ENCODE peak calls at places on chromosomes 7 and 10, in five cellular contexts. S is body of pancreas, U is A549, X is tibial nerve, E is cardiac fibroblast. Y is an unnamed sample.

GRCh38 chr10:43249151-43249961 is 17.5 kb downstream of the RASGEF1A start:
- DNase-seq in S (peak), U (no peak), X (peak), E (no peak), Y (no peak)

GRCh38 chr7:6259257-6259656 is 13.2 kb downstream of the CYTH3 start:
- DNase-seq in S (no peak), U (no peak), X (no peak), E (no peak), Y (no peak)

GRCh38 chr10:113042961-113043360 is 92.9 kb downstream of the TCF7L2 start:
- DNase-seq in S (no peak), U (no peak), X (no peak), E (no peak), Y (no peak)

GRCh38 chr10:4511559-4511958 is 314.4 kb upstream of the AKR1E2 start:
- DNase-seq in S (no peak), U (no peak), X (no peak), E (no peak), Y (no peak)

GRCh38 chr10:102408728-102409603 is 9.6 kb downstream of the PSD start:
- DNase-seq in S (no peak), U (no peak), X (no peak), E (no peak), Y (peak)

GRCh38 chr7:94391716-94392390 is 2.8 kb upstream of the COL1A2 start:
- DNase-seq in S (no peak), U (no peak), X (no peak), E (peak), Y (no peak)

GRCh38 chr10:30828227-30828626 is 198.7 kb upstream of the LYZL2 start:
- DNase-seq in S (no peak), U (no peak), X (no peak), E (no peak), Y (no peak)

GRCh38 chr10:124151466-124152095 is 58.2 kb upstream of the CHST15 start:
- DNase-seq in S (no peak), U (no peak), X (no peak), E (no peak), Y (no peak)

GRCh38 chr10:21292763-21293517 is 232.5 kb downstream of the SKIDA1 start:
- DNase-seq in S (peak), U (peak), X (peak), E (peak), Y (no peak)

GRCh38 chr7:156609010-156609877 is 31.3 kb upstream of the RNF32 start:
- DNase-seq in S (peak), U (no peak), X (no peak), E (no peak), Y (no peak)

GRCh38 chr7:3037259-3037658 is 6.4 kb downstream of the CARD11 start:
- DNase-seq in S (no peak), U (no peak), X (no peak), E (no peak), Y (no peak)

GRCh38 chr7:964401-965231 is 10.1 kb upstream of the ADAP1 start:
- DNase-seq in S (peak), U (no peak), X (no peak), E (peak), Y (no peak)

GRCh38 chr10:69660296-69660695 is 30.2 kb downstream of the FAM241B start:
- DNase-seq in S (no peak), U (no peak), X (no peak), E (no peak), Y (no peak)

GRCh38 chr10:69661414-69662172 is 31.5 kb downstream of the FAM241B start:
- DNase-seq in S (no peak), U (no peak), X (no peak), E (no peak), Y (no peak)

GRCh38 chr10:69663548-69663947 is 33.5 kb downstream of the FAM241B start:
- DNase-seq in S (no peak), U (peak), X (no peak), E (no peak), Y (no peak)

GRCh38 chr10:69662173-69662685 is 32.2 kb downstream of the FAM241B start:
- DNase-seq in S (no peak), U (no peak), X (no peak), E (no peak), Y (no peak)

DNA sequence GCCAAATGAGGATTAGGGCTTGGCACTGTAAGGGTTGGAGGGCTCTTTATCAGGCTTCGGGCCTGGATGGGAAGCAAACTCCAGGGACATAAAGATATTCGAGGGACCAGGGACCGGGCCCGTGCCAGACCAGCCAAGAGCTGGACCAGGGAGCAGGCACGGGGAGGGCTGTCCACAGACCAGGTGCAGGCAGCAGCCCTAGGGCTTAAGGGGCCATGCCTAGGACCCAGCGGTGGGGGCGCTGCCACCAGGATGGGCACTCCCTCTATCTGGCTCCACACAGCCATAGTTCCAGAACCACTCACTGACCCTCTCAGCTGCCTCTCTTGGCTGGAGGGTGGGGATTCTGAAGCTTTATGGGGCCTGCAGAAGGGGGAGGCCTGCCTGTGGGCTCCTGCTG is 32.9 kb downstream of the FAM241B start:
- DNase-seq in S (no peak), U (no peak), X (no peak), E (no peak), Y (no peak)
- H3K4me3 ChIP-seq in S (no peak), U (no peak), X (no peak), E (no peak), Y (no peak)

GRCh38 chr7:4745265-4745919 is 30.0 kb upstream of the AP5Z1 start:
- DNase-seq in S (no peak), U (no peak), X (no peak), E (no peak), Y (no peak)

GRCh38 chr7:4744391-4745264 is 30.8 kb upstream of the AP5Z1 start:
- DNase-seq in S (peak), U (peak), X (peak), E (peak), Y (peak)

GRCh38 chr7:4747746-4748145 is 27.7 kb upstream of the AP5Z1 start:
- DNase-seq in S (no peak), U (no peak), X (no peak), E (no peak), Y (no peak)

GRCh38 chr7:4747013-4747412 is 28.4 kb upstream of the AP5Z1 start:
- DNase-seq in S (no peak), U (no peak), X (no peak), E (no peak), Y (no peak)

GRCh38 chr7:4745971-4746919 is 29.2 kb upstream of the AP5Z1 start:
- DNase-seq in S (peak), U (peak), X (no peak), E (peak), Y (no peak)
- H3K4me3 ChIP-seq in S (no peak), U (peak), X (peak), E (no peak), Y (peak)

DNA sequence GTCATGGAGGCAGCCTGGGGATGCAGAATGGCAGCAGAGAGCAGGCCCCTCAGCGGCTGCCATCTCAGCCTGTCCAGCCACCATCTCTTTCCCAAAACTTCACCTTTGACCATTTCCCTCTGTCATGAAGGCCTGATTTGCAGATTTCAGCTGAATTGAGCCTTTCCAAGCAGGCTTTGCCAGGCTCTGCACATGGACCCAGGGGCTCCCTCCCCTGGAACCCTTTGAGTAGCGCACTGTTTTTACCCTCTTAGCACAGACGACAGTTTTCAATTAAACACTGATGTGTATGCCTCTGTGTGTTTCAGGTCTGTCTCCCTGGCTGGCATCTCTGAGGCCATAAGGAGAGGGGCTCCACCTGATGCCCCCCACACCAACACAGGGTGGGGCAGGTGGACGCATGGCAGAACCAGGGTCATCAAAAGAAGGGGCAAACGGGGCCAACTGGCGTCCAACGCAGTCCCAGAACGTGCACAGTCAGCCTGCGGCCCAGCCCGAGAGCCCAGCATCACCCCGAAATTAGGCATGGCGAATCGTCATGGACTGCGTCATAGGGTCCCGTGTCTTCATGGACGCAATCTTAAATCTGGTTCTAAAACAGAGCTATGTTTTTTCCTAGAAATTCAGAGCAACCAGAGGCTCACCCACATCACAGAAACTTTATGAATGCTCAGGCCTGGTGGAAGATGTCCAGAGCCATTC is 185.0 kb upstream of the TCERG1L start:
- DNase-seq in S (no peak), U (no peak), X (no peak), E (no peak), Y (no peak)
- H3K4me3 ChIP-seq in S (no peak), U (no peak), X (no peak), E (no peak), Y (no peak)

DNA sequence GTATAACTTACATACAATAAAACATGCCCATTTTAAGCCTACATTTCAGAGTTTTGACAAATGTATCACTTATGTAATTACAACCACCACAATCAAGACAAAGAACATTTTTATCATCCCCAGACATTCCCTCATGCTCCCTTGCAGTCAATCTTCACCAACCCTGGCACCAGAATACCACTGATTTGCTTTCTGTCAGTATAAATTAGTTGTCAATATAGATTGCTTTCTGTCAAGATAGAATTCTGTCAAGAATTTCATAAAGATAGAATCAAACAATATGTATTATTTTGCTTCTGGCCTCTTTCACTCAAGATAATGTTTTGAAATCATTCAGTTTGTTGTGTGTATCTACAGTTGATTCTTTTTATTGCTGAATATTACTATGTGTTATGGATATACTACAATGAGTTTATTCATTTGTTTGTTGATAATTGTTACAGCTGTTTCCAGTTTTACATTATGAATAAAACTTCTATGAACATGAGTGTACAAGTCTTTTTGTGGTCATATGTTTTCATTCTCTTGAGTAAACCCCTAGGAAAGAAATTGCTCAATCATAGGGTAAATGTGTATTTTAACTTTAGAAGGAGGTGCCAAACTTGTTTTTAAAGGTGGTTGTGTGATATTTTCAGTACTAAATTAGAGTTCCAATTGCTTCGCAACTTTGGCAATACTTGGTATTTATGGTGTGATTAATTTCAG is 56.9 kb downstream of the IFIT5 start:
- DNase-seq in S (no peak), U (no peak), X (no peak), E (peak), Y (no peak)
- H3K4me3 ChIP-seq in S (no peak), U (no peak), X (no peak), E (no peak), Y (no peak)

GRCh38 chr7:28977881-28978280 is 19.8 kb upstream of the TRIL start:
- DNase-seq in S (no peak), U (no peak), X (no peak), E (no peak), Y (no peak)
- H3K4me3 ChIP-seq in S (no peak), U (no peak), X (no peak), E (no peak), Y (no peak)

GRCh38 chr10:91907033-91907594 is 2.2 kb downstream of the FGFBP3 start:
- DNase-seq in S (no peak), U (no peak), X (no peak), E (peak), Y (no peak)
- H3K4me3 ChIP-seq in S (no peak), U (no peak), X (no peak), E (no peak), Y (no peak)

GRCh38 chr7:101162551-101163280 is 2.7 kb downstream of the VGF start:
- DNase-seq in S (peak), U (no peak), X (no peak), E (peak), Y (no peak)

GRCh38 chr7:101164071-101164840 is 1.1 kb downstream of the VGF start:
- DNase-seq in S (peak), U (no peak), X (no peak), E (peak), Y (no peak)

GRCh38 chr7:101161692-101162461 is 3.5 kb downstream of the VGF start:
- DNase-seq in S (no peak), U (no peak), X (no peak), E (no peak), Y (no peak)

GRCh38 chr7:101165075-101165957 is at the start of gene VGF:
- DNase-seq in S (peak), U (peak), X (peak), E (peak), Y (peak)

GRCh38 chr7:101163281-101164070 is 1.9 kb downstream of the VGF start:
- DNase-seq in S (peak), U (no peak), X (no peak), E (no peak), Y (no peak)
- H3K4me3 ChIP-seq in S (no peak), U (peak), X (peak), E (peak), Y (peak)

GRCh38 chr7:18087031-18087686 is 59.5 kb upstream of the PRPS1L1 start:
- DNase-seq in S (no peak), U (peak), X (no peak), E (peak), Y (no peak)
- H3K4me3 ChIP-seq in S (no peak), U (peak), X (peak), E (peak), Y (no peak)

DNA sequence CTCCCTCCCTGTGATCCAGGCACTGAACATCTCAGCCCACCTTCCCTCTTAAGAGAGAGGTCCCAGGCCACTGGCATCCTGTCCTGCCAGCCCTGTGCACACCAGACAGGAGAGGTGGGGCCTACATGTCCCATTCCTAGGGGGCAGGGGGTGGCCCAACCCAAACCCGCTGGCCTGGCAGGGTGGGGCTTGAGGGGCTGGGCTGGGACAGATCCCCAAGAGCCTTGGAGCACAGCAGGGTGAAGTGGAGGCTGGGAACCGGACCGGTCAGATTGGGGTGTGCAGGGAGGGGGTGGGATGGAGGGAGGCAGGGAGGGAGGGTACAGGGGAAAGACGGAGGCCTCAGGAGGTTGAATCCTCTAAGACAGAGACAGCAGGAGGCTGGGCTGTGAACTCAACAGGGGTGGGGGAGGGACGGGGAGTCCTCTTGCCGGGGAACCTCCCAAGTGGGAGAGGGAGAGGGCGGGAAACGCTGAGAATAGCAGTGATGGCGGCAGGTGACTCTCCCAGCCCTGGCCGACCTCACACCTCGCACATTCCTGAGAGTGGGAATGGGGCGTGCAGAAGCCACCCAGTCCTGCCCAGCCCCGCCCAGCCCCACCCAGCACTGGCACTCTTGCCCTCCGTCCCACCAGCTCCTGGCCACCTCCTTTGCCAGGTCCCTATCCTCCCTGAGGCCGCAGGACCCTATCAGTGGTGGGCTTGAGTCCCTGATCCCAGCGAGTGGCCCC is 6.7 kb downstream of the TSC22D4 start:
- DNase-seq in S (no peak), U (no peak), X (no peak), E (no peak), Y (no peak)
- H3K4me3 ChIP-seq in S (no peak), U (no peak), X (no peak), E (no peak), Y (no peak)

GRCh38 chr10:126215767-126216166 is 172.5 kb downstream of the ADAM12 start:
- DNase-seq in S (no peak), U (no peak), X (no peak), E (no peak), Y (no peak)
- H3K4me3 ChIP-seq in S (no peak), U (no peak), X (no peak), E (no peak), Y (no peak)